ENCODE peak calls at places on chromosomes 1 and 21, in nine cellular contexts. R is brain microvascular endothelial cell, W is kidney epithelial cell, S is iPS DF 6.9, Z is breast epithelium, H is hepatocyte, U is heart right ventricle, O is AG04449, G is choroid plexus epithelial cell. X is an unnamed sample.

GRCh38 chr1:3501856-3502665 is 47.6 kb downstream of the ARHGEF16 start:
- DNase-seq in R (peak), Z (peak), G (peak), H (peak), U (peak), W (no peak), S (peak), O (no peak), X (no peak)

GRCh38 chr21:42189860-42190491 is 29.0 kb upstream of the ABCG1 start:
- DNase-seq in U (no peak), H (no peak), O (no peak), Z (no peak), R (no peak), G (no peak), S (no peak), W (no peak), X (no peak)

GRCh38 chr1:164728719-164729118 is 169.7 kb downstream of the PBX1 start:
- DNase-seq in G (peak), S (no peak), R (no peak), O (no peak), U (no peak), W (no peak), Z (no peak), H (no peak), X (no peak)

GRCh38 chr1:169148472-169149252 is 42.2 kb downstream of the ATP1B1 start:
- DNase-seq in R (no peak), G (peak), O (no peak), U (no peak), W (peak), S (no peak), H (peak), Z (no peak), X (no peak)

GRCh38 chr1:64595871-64596515 is 126.1 kb downstream of the CACHD1 start:
- DNase-seq in H (no peak), S (no peak), G (no peak), U (no peak), Z (no peak), R (no peak), W (no peak), O (no peak), X (no peak)

GRCh38 chr1:47225430-47226100 is 6.5 kb downstream of the TAL1 start:
- DNase-seq in Z (no peak), S (no peak), W (no peak), R (no peak), U (no peak), G (no peak), H (peak), O (no peak), X (no peak)

GRCh38 chr1:78884685-78885452 is 121.7 kb downstream of the ADGRL4 start:
- DNase-seq in H (no peak), G (peak), R (peak), O (no peak), Z (no peak), U (no peak), W (no peak), S (no peak), X (no peak)

GRCh38 chr1:156106624-156107488 is 7.7 kb upstream of the LMNA start:
- DNase-seq in G (peak), Z (no peak), S (no peak), O (no peak), H (no peak), U (no peak), W (no peak), R (no peak), X (no peak)

GRCh38 chr1:199862047-199862446 is 165.5 kb upstream of the NR5A2 start:
- DNase-seq in O (no peak), W (no peak), Z (no peak), R (no peak), S (no peak), H (no peak), G (no peak), U (no peak), X (no peak)

GRCh38 chr1:55812281-55812680 is 597.1 kb upstream of the USP24 start:
- DNase-seq in S (no peak), U (no peak), R (no peak), W (no peak), H (no peak), O (no peak), Z (no peak), G (peak), X (no peak)

DNA sequence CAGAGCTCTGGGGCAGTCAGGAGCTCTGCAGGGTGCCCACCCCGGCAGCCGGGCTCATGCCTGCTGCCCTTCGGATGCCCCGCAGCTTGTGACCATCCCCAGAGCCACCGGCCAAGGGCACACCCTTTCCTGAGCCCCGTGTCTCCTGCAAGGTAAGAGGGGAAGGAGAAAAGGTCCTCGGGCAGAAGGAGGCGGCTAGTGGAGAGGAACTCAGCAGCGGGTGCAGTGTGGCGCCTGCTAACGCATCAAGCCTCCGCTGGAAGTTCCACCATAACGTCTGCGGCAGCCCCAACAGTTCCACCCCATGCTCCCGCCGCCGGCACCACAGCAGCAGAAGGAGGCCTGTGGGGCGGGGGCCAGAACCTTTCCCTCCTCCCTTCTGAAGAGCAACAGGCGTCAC is 946 bp downstream of the VWA5B1 start:
- DNase-seq in H (peak), U (no peak), W (no peak), G (no peak), Z (no peak), O (no peak), S (no peak), R (no peak), X (no peak)
- H3K4me3 ChIP-seq in H (peak), U (no peak), W (peak), G (no peak), Z (no peak), O (no peak), S (peak), R (no peak), X (no peak)

DNA sequence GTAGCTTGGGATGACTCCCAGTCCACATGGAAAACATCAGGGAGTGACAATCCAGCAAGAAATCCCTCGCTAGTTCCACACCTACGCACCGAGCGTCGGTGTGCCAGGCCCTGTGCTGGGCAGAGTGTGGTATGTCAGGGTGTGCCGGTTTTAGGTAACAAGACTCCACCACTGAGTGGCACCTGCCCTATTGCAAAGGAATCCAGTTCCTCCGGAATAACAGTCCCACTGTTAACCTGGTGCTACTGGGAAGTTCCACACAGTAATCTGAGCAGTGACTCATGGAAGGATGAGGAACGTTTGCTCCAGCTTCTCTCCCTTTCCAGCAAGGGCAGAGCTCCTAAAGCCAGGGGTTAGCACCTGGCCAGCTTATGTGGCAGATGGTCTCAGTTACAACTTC is 14.3 kb downstream of the RNF207 start:
- DNase-seq in R (no peak), S (no peak), O (no peak), G (no peak), Z (no peak), W (peak), H (no peak), U (no peak), X (no peak)
- H3K4me3 ChIP-seq in R (no peak), S (no peak), O (no peak), G (no peak), Z (no peak), W (no peak), H (no peak), U (no peak), X (no peak)

DNA sequence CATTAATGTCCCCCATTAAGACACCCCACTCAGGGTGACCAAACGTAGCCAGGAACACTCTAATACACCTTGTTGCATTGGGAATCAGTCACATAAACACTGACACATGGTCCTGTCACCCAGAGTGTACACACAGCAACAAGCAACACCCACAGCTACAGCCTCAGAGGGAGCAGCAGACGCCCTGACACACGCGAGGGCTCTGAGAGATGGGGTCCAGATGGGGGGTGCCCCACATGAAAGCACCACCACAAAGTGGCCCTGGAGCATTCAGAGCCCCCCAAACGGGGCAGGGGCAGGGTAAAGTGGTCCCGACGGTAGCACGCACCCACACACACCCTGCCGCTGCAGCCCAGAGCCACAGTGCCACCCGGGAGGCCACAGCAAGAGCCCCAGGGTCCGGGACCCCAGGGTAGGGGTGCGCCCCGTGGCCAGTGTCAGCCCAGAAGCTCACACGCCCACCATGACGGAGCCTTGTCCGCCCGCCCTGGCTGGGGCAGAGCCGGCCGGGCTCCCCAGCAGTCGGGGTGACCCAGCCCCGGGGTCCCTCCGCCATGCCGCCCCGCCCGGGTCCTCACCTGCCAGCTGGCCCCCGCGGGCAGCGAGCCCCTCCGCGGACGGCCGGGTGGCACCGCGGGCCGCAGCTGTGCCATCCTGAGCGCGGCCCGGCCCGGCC is 47.3 kb downstream of the RAP1GAP start:
- DNase-seq in U (no peak), H (no peak), R (no peak), W (no peak), S (no peak), O (no peak), Z (no peak), G (no peak), X (no peak)
- H3K4me3 ChIP-seq in U (no peak), H (peak), R (no peak), W (peak), S (peak), O (no peak), Z (peak), G (no peak), X (peak)

GRCh38 chr1:113809651-113810602 is 2.3 kb downstream of the RSBN1 start:
- DNase-seq in U (no peak), S (no peak), Z (no peak), G (peak), W (no peak), R (no peak), O (no peak), H (peak), X (no peak)
- H3K4me3 ChIP-seq in U (no peak), S (no peak), Z (peak), G (peak), W (peak), R (peak), O (peak), H (peak), X (peak)

GRCh38 chr1:227316941-227317540 is 1.3 kb downstream of the CDC42BPA start:
- DNase-seq in W (no peak), R (peak), S (no peak), O (no peak), U (no peak), Z (no peak), H (no peak), G (peak), X (no peak)

GRCh38 chr1:227317541-227318002 is 720 bp downstream of the CDC42BPA start:
- DNase-seq in W (no peak), S (no peak), Z (no peak), O (no peak), H (peak), U (peak), R (peak), G (peak), X (peak)

GRCh38 chr1:227316456-227316855 is 1.8 kb downstream of the CDC42BPA start:
- DNase-seq in G (no peak), R (no peak), Z (no peak), O (no peak), W (no peak), S (no peak), H (no peak), U (no peak), X (no peak)

GRCh38 chr1:227314014-227314848 is 4.1 kb downstream of the CDC42BPA start:
- DNase-seq in W (no peak), Z (no peak), G (no peak), O (no peak), S (no peak), R (no peak), U (no peak), H (no peak), X (no peak)

DNA sequence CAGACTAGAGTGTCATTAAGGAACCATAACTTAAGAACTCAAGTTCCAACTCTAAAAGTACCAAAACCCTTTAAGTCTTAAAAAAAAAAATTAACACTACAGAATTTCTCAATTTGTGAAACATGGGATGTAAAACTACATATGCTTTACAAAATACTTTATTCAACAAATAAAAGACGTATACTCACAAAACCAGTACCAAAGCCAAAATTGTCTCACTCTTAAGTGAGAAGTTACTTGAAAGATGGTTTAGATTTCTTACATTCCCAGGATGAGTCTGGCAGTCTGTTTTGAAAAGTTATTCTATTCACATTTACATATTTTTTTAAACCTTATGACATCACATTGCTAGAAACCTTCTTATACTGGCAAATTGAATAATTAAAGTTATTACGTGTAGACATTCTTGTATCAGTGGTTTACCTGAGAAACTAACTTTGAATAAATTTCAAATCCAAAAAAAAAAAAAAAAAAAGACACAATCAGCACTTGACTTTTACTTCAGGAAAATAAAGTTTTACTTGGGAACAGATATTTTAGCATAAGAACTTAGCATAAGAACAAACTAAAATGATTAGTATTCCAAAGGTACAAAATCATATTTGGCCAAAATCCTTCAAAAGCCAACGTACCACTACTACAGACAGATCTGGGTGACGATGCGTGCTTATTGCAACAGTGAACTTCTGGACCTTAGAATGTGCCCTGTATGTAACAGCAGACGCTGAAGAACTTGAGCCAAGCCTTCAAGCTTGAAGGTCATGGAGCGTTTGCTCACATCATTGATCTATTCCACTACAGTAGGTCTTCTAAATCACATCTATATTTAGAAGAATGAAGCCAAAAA is 2.6 kb downstream of the CDC42BPA start:
- DNase-seq in H (peak), R (peak), S (no peak), U (no peak), G (peak), O (no peak), Z (no peak), W (no peak), X (no peak)
- H3K4me3 ChIP-seq in H (peak), R (peak), S (peak), U (peak), G (peak), O (peak), Z (peak), W (peak), X (no peak)

GRCh38 chr1:206509612-206510257 is 2.4 kb downstream of the RASSF5 start:
- DNase-seq in O (no peak), R (no peak), S (no peak), W (no peak), H (no peak), U (no peak), G (no peak), Z (no peak), X (no peak)
- H3K4me3 ChIP-seq in O (no peak), R (no peak), S (no peak), W (no peak), H (no peak), U (no peak), G (no peak), Z (no peak), X (no peak)

DNA sequence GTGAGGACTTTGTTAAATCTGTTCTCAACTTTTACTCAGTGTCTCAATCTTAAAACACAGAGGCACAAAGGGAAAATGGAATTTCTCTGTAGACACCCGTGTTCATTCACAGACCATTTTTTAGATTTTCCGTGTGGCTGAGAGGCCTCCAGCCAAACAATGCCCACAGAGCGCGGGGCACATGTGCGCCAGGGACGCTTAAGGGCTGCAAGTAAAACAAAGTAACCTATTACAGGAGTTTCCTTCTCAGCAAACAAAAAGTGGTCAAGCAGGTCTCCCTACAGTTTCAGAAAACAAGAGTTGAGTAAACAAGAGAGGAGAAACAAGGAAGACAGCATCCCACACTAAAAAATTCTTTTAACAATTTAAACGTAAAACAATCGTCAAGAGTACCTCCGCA is 115.3 kb downstream of the RERE start:
- DNase-seq in H (peak), G (peak), U (no peak), O (no peak), R (peak), W (no peak), S (no peak), Z (peak), X (no peak)
- H3K4me3 ChIP-seq in H (peak), G (peak), U (peak), O (peak), R (peak), W (peak), S (peak), Z (peak), X (no peak)

GRCh38 chr1:91129017-91129416 is 107.2 kb upstream of the ZNF644 start:
- DNase-seq in O (no peak), W (no peak), Z (no peak), H (no peak), R (no peak), S (no peak), U (no peak), G (no peak), X (no peak)
- H3K4me3 ChIP-seq in O (no peak), W (no peak), Z (no peak), H (no peak), R (no peak), S (no peak), U (no peak), G (no peak), X (no peak)

DNA sequence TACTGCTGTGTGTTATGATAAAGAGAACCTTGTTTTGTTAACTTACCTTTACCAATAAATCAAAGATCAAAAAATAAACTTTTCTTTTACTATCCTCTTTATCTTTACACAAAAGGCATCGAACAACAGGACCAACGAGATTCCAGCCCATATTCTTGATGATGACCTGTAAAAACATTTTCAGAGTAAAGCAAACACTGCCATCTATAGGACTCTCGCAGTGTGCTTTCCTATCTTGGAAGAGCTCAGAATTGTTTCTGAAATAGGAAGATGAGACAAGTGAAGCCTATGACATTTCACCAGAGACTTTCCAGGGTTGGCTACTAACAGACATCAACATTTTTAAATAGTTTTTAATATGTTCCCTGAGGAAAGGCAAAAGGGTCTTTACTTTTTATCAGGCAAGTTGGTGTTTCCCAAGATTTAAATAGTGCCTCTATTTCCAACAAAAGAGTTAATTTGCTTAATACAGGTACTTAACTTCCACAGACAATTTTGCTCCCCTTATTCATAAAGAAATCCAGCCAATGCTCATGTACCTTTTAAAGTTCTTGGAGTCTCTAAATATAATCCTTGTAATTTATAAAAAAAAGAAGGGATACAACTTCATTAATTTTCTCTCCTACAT is 7.3 kb downstream of the GLMN start:
- DNase-seq in Z (no peak), G (peak), R (peak), H (peak), U (no peak), W (peak), S (peak), O (peak), X (peak)
- H3K4me3 ChIP-seq in Z (no peak), G (no peak), R (no peak), H (no peak), U (no peak), W (no peak), S (no peak), O (no peak), X (no peak)

GRCh38 chr1:68291763-68292384 is 59.6 kb upstream of the WLS start:
- DNase-seq in W (no peak), U (no peak), O (no peak), R (peak), S (no peak), H (no peak), Z (no peak), G (peak), X (no peak)

GRCh38 chr1:68293609-68294353 is 61.5 kb upstream of the WLS start:
- DNase-seq in Z (no peak), W (no peak), O (peak), S (no peak), G (peak), U (no peak), R (peak), H (peak), X (no peak)

GRCh38 chr1:68294354-68295066 is 62.2 kb upstream of the WLS start:
- DNase-seq in U (no peak), S (no peak), Z (no peak), R (no peak), O (no peak), H (no peak), G (peak), W (no peak), X (no peak)

GRCh38 chr1:68293122-68293521 is 60.8 kb upstream of the WLS start:
- DNase-seq in H (no peak), W (no peak), R (no peak), Z (no peak), O (no peak), G (peak), S (no peak), U (no peak), X (no peak)
- H3K4me3 ChIP-seq in H (no peak), W (no peak), R (no peak), Z (no peak), O (no peak), G (no peak), S (no peak), U (no peak), X (no peak)